ENCODE peak calls at places on chromosomes 16 and 17, in four cellular contexts. K, M, U and D are unnamed samples.

GRCh38 chr17:43528988-43529814 is 16.9 kb downstream of the ETV4 start:
- DNase-seq in K (no peak), M (no peak), U (no peak), D (no peak)

GRCh38 chr16:86138121-86138944 is 239.4 kb downstream of the IRF8 start:
- DNase-seq in K (no peak), M (no peak), U (no peak), D (no peak)

GRCh38 chr16:86034421-86034919 is 135.5 kb downstream of the IRF8 start:
- DNase-seq in K (no peak), M (no peak), U (no peak), D (no peak)

GRCh38 chr17:74852237-74853047 is 7.2 kb downstream of the GRIN2C start:
- DNase-seq in K (peak), M (no peak), U (no peak), D (no peak)

GRCh38 chr16:27195941-27196595 is 7.3 kb upstream of the KDM8 start:
- DNase-seq in K (no peak), M (no peak), U (no peak), D (no peak)

GRCh38 chr17:7816926-7817642 is 16.9 kb upstream of the KDM6B start:
- DNase-seq in K (no peak), M (no peak), U (no peak), D (no peak)

GRCh38 chr17:64572682-64573154 is 65.9 kb downstream of the CEP95 start:
- DNase-seq in K (no peak), M (no peak), U (peak), D (no peak)

GRCh38 chr17:78272181-78272913 is 40.9 kb downstream of the TMEM235 start:
- DNase-seq in K (peak), M (no peak), U (peak), D (no peak)

GRCh38 chr17:75619506-75620431 is 13.5 kb upstream of the SMIM5 start:
- DNase-seq in K (no peak), M (no peak), U (peak), D (no peak)

GRCh38 chr17:73371285-73371684 is 59.5 kb upstream of the CDC42EP4 start:
- DNase-seq in K (no peak), M (peak), U (peak), D (no peak)

GRCh38 chr16:22260490-22260889 is 36.7 kb upstream of the POLR3E start:
- DNase-seq in K (no peak), M (no peak), U (no peak), D (no peak)

GRCh38 chr17:36524428-36524876 is 10.2 kb downstream of the MYO19 start:
- DNase-seq in K (no peak), M (no peak), U (peak), D (peak)

GRCh38 chr16:56331399-56331798 is 93.9 kb downstream of the AMFR start:
- DNase-seq in K (no peak), M (no peak), U (no peak), D (no peak)

GRCh38 chr16:23367564-23367963 is 65.5 kb downstream of the SCNN1B start:
- DNase-seq in K (no peak), M (no peak), U (no peak), D (no peak)
- TF ChIP-seq CTCF in K (no peak), M (no peak), U (no peak), D (no peak)

GRCh38 chr17:81593105-81593871 is 41.1 kb upstream of the FAAP100 start:
- DNase-seq in K (no peak), M (no peak), U (no peak), D (no peak)

GRCh38 chr17:81589612-81590011 is 37.5 kb upstream of the FAAP100 start:
- DNase-seq in K (no peak), M (no peak), U (no peak), D (no peak)

GRCh38 chr17:81590121-81590520 is 38.0 kb upstream of the FAAP100 start:
- DNase-seq in K (no peak), M (no peak), U (no peak), D (no peak)

GRCh38 chr17:81586096-81586495 is 33.9 kb upstream of the FAAP100 start:
- DNase-seq in K (no peak), M (no peak), U (no peak), D (no peak)

GRCh38 chr17:81591971-81592370 is 39.8 kb upstream of the FAAP100 start:
- DNase-seq in K (no peak), M (no peak), U (no peak), D (no peak)
- TF ChIP-seq CTCF in K (no peak), M (no peak), U (no peak), D (no peak)

GRCh38 chr17:66211047-66211810 is 18.0 kb downstream of the APOH start:
- DNase-seq in K (no peak), M (no peak), U (no peak), D (no peak)
- TF ChIP-seq CTCF in K (no peak), M (no peak), U (no peak), D (no peak)

GRCh38 chr16:75097191-75097761 is 19.3 kb downstream of the LDHD start:
- DNase-seq in K (no peak), M (no peak), U (no peak), D (no peak)

GRCh38 chr16:75097941-75098897 is 18.4 kb downstream of the LDHD start:
- DNase-seq in K (no peak), M (no peak), U (no peak), D (no peak)

GRCh38 chr16:75102595-75102994 is 14.0 kb downstream of the LDHD start:
- DNase-seq in K (no peak), M (no peak), U (no peak), D (no peak)

GRCh38 chr16:75099075-75099667 is 17.4 kb downstream of the LDHD start:
- DNase-seq in K (no peak), M (no peak), U (no peak), D (no peak)

DNA sequence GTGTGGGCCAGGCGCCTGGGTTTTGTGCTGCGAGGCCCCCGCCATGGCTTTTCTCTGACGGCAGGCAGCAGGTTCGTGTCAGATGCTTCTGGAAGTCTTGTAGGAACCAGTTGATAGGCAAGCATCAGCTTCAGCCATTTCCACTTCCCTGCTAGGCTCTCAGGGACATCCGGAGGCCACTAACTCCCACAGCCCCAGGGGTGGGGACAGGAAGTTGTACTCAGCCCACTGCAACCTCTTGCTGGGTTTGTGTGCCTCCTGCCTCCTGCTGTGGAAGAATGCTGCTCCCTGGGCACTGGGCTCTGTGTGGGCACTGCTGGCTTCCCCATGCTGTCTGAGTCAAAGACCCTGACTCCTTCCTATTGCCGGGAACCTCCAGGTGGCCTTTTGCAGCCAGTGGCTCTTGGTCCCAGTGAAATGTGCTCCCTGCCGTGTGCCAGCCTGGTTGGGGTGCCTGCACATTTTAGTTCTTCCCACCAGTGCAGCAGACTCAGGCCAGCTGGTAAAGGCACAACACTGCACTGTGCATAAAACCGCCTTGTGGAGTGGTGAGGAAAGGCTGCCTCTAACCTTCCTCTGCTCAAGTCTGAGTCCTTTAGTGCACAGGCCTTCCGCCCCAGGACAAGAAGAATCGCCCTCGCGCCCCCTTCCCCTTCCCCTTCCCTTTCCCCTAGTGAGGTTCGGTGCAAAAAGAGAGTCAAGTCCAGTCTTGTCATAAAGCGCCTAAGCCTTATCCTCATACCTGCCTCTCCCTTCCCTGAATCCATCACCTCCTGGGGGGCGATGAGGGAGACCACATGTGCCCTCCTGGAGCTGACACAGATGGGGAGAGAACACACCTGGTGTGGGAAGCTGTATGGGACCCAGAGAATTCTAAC is 16.6 kb downstream of the LDHD start:
- DNase-seq in K (no peak), M (no peak), U (no peak), D (no peak)
- TF ChIP-seq CTCF in K (no peak), M (no peak), U (no peak), D (no peak)